ENCODE peak calls at places on chromosomes 4 and X, in six cellular contexts. W is GM12878, I is SK-N-SH, G is HepG2, Z is H1, N is K562. L is an unnamed sample.

GRCh38 chrX:40646489-40647306 is 663 bp downstream of the CXorf38 start:
- DNase-seq in W (no peak), N (peak), Z (no peak), G (no peak), I (peak), L (peak)

GRCh38 chr4:946517-947471 is 14.5 kb downstream of the TMEM175 start:
- DNase-seq in I (peak), G (no peak), N (no peak), W (no peak), Z (no peak), L (no peak)

GRCh38 chrX:118271770-118272169 is 74.1 kb upstream of the WDR44 start:
- DNase-seq in G (no peak), I (peak), N (peak), Z (no peak), W (no peak), L (no peak)

GRCh38 chrX:149818652-149819051 is 36.9 kb downstream of the MAGEA9 start:
- DNase-seq in I (no peak), N (no peak), W (no peak), Z (no peak), G (no peak), L (no peak)

GRCh38 chrX:48958635-48959094 is 1.3 kb upstream of the OTUD5 start:
- DNase-seq in W (no peak), N (no peak), I (no peak), Z (no peak), G (peak), L (peak)

GRCh38 chr4:93243262-93243661 is 585.3 kb upstream of the ATOH1 start:
- DNase-seq in W (no peak), Z (no peak), I (no peak), G (no peak), N (no peak), L (no peak)

GRCh38 chr4:186813377-186814068 is 89.9 kb upstream of the FAT1 start:
- DNase-seq in I (no peak), W (no peak), Z (no peak), N (no peak), G (no peak), L (no peak)

GRCh38 chr4:145285928-145286327 is 105.5 kb upstream of the OTUD4 start:
- DNase-seq in N (no peak), Z (no peak), G (no peak), W (no peak), I (no peak), L (peak)

GRCh38 chr4:168924648-168925047 is 85.4 kb downstream of the CBR4 start:
- DNase-seq in I (peak), N (no peak), W (no peak), Z (no peak), G (no peak), L (no peak)

GRCh38 chr4:140426610-140427103 is 791 bp downstream of the CLGN start:
- DNase-seq in I (peak), N (peak), W (no peak), Z (no peak), G (peak), L (no peak)

GRCh38 chrX:17580529-17581155 is 156.7 kb upstream of the SCML1 start:
- DNase-seq in I (no peak), N (no peak), Z (no peak), W (no peak), G (no peak), L (no peak)

GRCh38 chrX:151178746-151179145 is 2.4 kb downstream of the GPR50 start:
- DNase-seq in I (no peak), N (no peak), Z (no peak), W (no peak), G (no peak), L (no peak)

GRCh38 chr4:84681488-84682274 is 98.8 kb downstream of the CDS1 start:
- DNase-seq in N (peak), I (no peak), W (no peak), Z (no peak), G (peak), L (no peak)

GRCh38 chr4:41072021-41072777 is 142.1 kb downstream of the APBB2 start:
- DNase-seq in N (no peak), I (no peak), W (peak), Z (no peak), G (no peak), L (no peak)

GRCh38 chrX:3990569-3990968 is 277.1 kb upstream of the PRKX start:
- DNase-seq in I (no peak), G (no peak), W (no peak), Z (no peak), N (peak), L (no peak)

GRCh38 chr4:102586002-102586643 is 85.0 kb downstream of the NFKB1 start:
- DNase-seq in W (peak), N (no peak), G (no peak), Z (no peak), I (no peak), L (no peak)

GRCh38 chr4:112908511-112908910 is 140.9 kb upstream of the ANK2 start:
- DNase-seq in W (no peak), I (no peak), G (no peak), N (no peak), Z (no peak), L (no peak)

GRCh38 chr4:19285146-19285545 is 966.6 kb upstream of the SLIT2 start:
- DNase-seq in W (no peak), G (no peak), N (no peak), Z (no peak), I (no peak), L (no peak)

GRCh38 chrX:125378205-125378604 is 58.5 kb downstream of the TEX13C start:
- DNase-seq in Z (no peak), W (no peak), I (no peak), N (no peak), G (no peak), L (no peak)

GRCh38 chr4:10015140-10015753 is 6.0 kb downstream of the SLC2A9 start:
- DNase-seq in W (no peak), I (peak), Z (peak), N (no peak), G (no peak), L (peak)

GRCh38 chr4:86306816-86307215 is 53.0 kb downstream of the MAPK10 start:
- DNase-seq in I (no peak), G (no peak), N (no peak), W (no peak), Z (no peak), L (no peak)

GRCh38 chr4:141905751-141906150 is 269.4 kb downstream of the IL15 start:
- DNase-seq in G (no peak), N (no peak), Z (no peak), W (no peak), I (no peak), L (no peak)

GRCh38 chrX:32176510-32176909 is 1034.8 kb downstream of the DMD start:
- DNase-seq in I (no peak), G (no peak), W (no peak), N (no peak), Z (no peak), L (no peak)

GRCh38 chr4:602559-602942 is 22.8 kb upstream of the PDE6B start:
- DNase-seq in W (no peak), I (peak), Z (peak), N (peak), G (peak), L (no peak)

GRCh38 chr4:23213198-23213597 is 520.5 kb downstream of the GBA3 start:
- DNase-seq in Z (no peak), I (no peak), W (no peak), G (no peak), N (no peak), L (no peak)

GRCh38 chrX:144791298-144791697 is 456.0 kb upstream of the SPANXN1 start:
- DNase-seq in Z (no peak), I (no peak), N (no peak), G (no peak), W (no peak), L (no peak)

GRCh38 chr4:909821-910220 is 22.3 kb downstream of the GAK start:
- DNase-seq in Z (no peak), N (no peak), G (no peak), I (no peak), W (no peak), L (no peak)

GRCh38 chrX:134484039-134484438 is 24.1 kb downstream of the HPRT1 start:
- DNase-seq in W (no peak), G (peak), Z (no peak), N (peak), I (peak), L (peak)

GRCh38 chrX:119758682-119759332 is 419 bp downstream of the SOWAHD start:
- DNase-seq in I (peak), G (no peak), W (no peak), Z (no peak), N (peak), L (no peak)

GRCh38 chrX:149829751-149830191 is 48.0 kb downstream of the MAGEA9 start:
- DNase-seq in Z (no peak), I (no peak), N (no peak), G (no peak), W (peak), L (no peak)

GRCh38 chrX:48761674-48762471 is at the start of gene GLOD5:
- DNase-seq in Z (peak), W (no peak), G (peak), I (peak), N (peak), L (no peak)

GRCh38 chrX:19791562-19791961 is 95.8 kb downstream of the SH3KBP1 start:
- DNase-seq in I (no peak), Z (no peak), G (no peak), W (no peak), N (no peak), L (peak)

GRCh38 chrX:132092439-132093065 is 35.3 kb downstream of the FRMD7 start:
- DNase-seq in Z (peak), N (peak), W (peak), G (peak), I (peak), L (peak)

GRCh38 chrX:21528076-21528475 is 130.1 kb downstream of the KLHL34 start:
- DNase-seq in Z (no peak), N (no peak), W (no peak), I (no peak), G (no peak), L (no peak)

GRCh38 chr4:21826071-21826470 is 122.5 kb downstream of the KCNIP4 start:
- DNase-seq in Z (no peak), G (no peak), W (no peak), I (no peak), N (no peak), L (no peak)

GRCh38 chr4:76447326-76447954 is 12.4 kb downstream of the SHROOM3 start:
- DNase-seq in W (no peak), G (no peak), I (no peak), N (no peak), Z (no peak), L (no peak)

GRCh38 chr4:76445911-76446310 is 10.9 kb downstream of the SHROOM3 start:
- DNase-seq in W (no peak), G (no peak), Z (no peak), N (no peak), I (no peak), L (no peak)

GRCh38 chr4:76449824-76450223 is 14.8 kb downstream of the SHROOM3 start:
- DNase-seq in W (no peak), I (no peak), Z (no peak), G (no peak), N (no peak), L (no peak)

GRCh38 chr4:76449362-76449767 is 14.3 kb downstream of the SHROOM3 start:
- DNase-seq in I (no peak), G (no peak), Z (no peak), W (no peak), N (no peak), L (no peak)

DNA sequence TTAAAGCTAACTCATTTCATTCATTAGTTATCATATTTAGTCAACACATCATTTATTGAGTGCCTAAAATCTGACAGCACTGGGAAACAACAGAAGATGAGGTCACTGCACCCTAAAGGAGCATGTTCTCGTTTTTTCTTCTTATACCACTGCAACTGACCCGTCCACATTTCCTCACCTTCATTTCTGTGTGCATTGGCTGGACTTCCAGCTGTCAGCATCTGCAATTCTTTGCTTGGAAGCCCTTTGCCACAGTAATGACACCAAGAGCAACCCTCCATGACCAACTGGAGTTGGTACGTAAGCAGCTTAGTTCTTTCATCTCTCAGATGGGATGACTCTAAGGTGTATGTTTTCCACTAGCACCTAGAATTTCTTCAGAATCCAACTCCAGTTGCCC is 13.2 kb downstream of the SHROOM3 start:
- DNase-seq in G (no peak), Z (no peak), W (no peak), I (no peak), N (no peak), L (no peak)
- TF ChIP-seq CTCF in G (no peak), Z (no peak), W (no peak), I (no peak), N (no peak), L (no peak)

DNA sequence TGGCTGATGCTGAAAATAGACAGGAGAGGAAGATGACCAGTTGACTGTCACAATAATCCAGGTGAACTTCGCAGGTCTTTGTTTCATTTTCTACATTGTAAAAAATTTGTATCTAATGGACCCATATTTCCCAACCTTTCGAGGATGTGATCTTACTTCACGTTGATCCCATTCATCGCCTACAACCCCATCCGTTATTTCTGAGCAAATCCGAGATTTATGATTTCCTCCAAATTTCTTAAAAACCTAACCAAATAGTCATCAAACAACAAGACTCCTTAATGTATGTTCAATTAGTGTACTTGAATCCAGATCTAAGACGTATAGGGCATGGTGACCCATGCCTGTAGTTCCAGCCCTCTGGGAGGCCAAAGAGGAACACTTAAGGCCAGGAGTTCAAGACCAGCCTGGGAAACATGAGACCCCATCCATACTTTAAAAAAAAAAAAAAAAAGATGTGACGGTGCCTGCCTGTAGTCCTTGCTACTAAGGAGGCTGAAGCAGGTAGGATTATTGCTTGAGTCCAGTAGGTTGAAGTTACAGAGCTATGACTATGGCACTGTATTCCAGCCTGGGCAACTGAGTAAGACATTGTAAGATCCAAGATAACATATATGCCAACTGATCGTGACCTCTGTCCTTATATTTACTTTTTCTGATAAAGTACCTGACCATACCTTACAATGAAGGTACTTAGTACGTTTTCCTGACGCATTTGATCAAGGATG is 5.7 kb downstream of the RPL9 start:
- DNase-seq in G (no peak), Z (no peak), N (no peak), I (no peak), W (no peak), L (no peak)
- TF ChIP-seq POLR2AphosphoS5 in G (no peak), Z (peak), N (no peak), I (peak), W (peak), L (peak)

GRCh38 chr4:159171287-159171686 is 68.4 kb downstream of the RAPGEF2 start:
- DNase-seq in N (no peak), G (no peak), W (no peak), I (no peak), Z (no peak), L (no peak)
- TF ChIP-seq GABPA in N (no peak), G (no peak), W (no peak), I (no peak), Z (no peak), L (no peak)

DNA sequence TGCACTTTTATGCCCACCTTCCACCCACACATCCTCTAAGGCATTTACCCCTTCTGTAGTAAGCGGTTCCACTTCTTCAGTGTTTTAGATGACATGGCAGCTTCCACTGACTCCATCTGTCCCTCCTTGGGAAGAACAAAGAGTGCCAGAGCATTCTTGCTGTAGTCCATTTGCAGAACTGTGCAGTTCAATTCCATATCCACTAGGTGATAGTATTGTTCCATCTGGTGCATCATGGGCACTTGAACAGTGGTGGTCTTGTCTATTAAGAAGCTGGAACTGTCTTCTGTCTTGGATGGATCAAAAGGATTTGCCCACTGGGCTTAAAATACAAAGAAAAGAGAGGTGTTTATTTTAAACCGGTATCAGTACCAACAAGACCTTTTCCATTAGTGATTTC is 3.5 kb downstream of the SERPINA7 start:
- DNase-seq in N (no peak), I (no peak), Z (no peak), W (no peak), G (peak), L (no peak)
- TF ChIP-seq CTCF in N (no peak), I (peak), Z (peak), W (peak), G (peak), L (no peak)

GRCh38 chrX:130174051-130174704 is 2.4 kb downstream of the RAB33A start:
- DNase-seq in W (no peak), N (peak), G (no peak), Z (no peak), I (peak), L (no peak)
- TF ChIP-seq POLR2AphosphoS5 in W (no peak), N (no peak), G (no peak), Z (no peak), I (no peak), L (no peak)

L was measured in HL-60.